ENCODE peak calls at places on chromosomes 6 and 20, in six cellular contexts. Z is GM13976, O is neural crest cell, F is PC-3, P is astrocyte, B is keratinocyte. H is an unnamed sample.

GRCh38 chr6:30837870-30838269 is 46.4 kb upstream of the DDR1 start:
- DNase-seq in O (no peak), Z (no peak), F (peak), P (no peak), B (no peak), H (no peak)

GRCh38 chr6:87436435-87436834 is 28.7 kb downstream of the CFAP206 start:
- DNase-seq in B (peak), O (peak), Z (peak), P (peak), F (peak), H (peak)

GRCh38 chr6:86511962-86512361 is 425.4 kb upstream of the HTR1E start:
- DNase-seq in Z (no peak), P (no peak), F (no peak), O (no peak), B (no peak), H (no peak)

GRCh38 chr6:131861356-131861755 is 53.5 kb downstream of the ENPP1 start:
- DNase-seq in F (no peak), Z (no peak), P (peak), O (no peak), B (no peak), H (no peak)

GRCh38 chr6:148620579-148621298 is 126.1 kb upstream of the UST start:
- DNase-seq in Z (peak), B (no peak), P (no peak), O (no peak), F (no peak), H (peak)

GRCh38 chr20:13243826-13244376 is 22.8 kb downstream of the ISM1 start:
- DNase-seq in B (no peak), P (no peak), Z (no peak), O (no peak), F (peak), H (no peak)

GRCh38 chr20:38337561-38338140 is 8.6 kb upstream of the LBP start:
- DNase-seq in P (no peak), B (no peak), Z (peak), O (peak), F (peak), H (no peak)

GRCh38 chr6:36298037-36298436 is 28.2 kb downstream of the PNPLA1 start:
- DNase-seq in B (no peak), P (no peak), O (no peak), F (no peak), Z (no peak), H (no peak)

GRCh38 chr20:53517146-53517545 is 76.5 kb downstream of the ZNF217 start:
- DNase-seq in Z (no peak), P (no peak), F (peak), B (no peak), O (no peak), H (no peak)

GRCh38 chr6:127347188-127347587 is 3.8 kb upstream of the ECHDC1 start:
- DNase-seq in Z (no peak), O (no peak), B (no peak), P (no peak), F (peak), H (no peak)

GRCh38 chr20:38357653-38358207 is 11.4 kb downstream of the LBP start:
- DNase-seq in P (no peak), B (no peak), F (peak), Z (no peak), O (no peak), H (no peak)

DNA sequence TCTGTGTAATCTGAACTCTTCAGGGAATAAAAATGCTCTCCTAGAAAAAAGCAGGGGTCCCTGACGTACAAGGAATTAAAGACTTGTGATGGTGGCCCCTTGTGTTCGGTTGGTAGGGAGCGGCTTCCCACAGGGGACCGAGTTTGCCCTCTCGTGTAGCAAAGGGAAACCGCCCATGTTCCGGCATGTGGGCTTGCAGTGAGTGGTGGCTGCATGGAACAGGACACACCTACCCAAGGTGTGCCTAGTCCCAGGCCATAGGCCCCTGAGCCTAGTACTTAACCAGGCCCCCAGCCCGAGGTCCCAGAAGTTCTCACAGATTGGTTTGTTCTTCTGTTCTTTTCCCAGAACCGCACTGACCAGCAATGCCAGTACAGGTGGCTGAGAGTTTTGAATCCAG is 15.5 kb downstream of the MYBL2 start:
- DNase-seq in Z (no peak), B (no peak), P (no peak), O (no peak), F (no peak), H (no peak)
- TF ChIP-seq CTCF in Z (no peak), B (no peak), P (no peak), O (no peak), F (no peak), H (no peak)

GRCh38 chr6:28134716-28135115 is 7.0 kb upstream of the ZKSCAN8 start:
- DNase-seq in Z (no peak), O (no peak), F (no peak), P (no peak), B (no peak), H (no peak)

GRCh38 chr6:28137458-28138020 is 4.1 kb upstream of the ZKSCAN8 start:
- DNase-seq in B (no peak), Z (peak), F (no peak), O (no peak), P (peak), H (peak)

GRCh38 chr6:28136585-28137457 is 4.9 kb upstream of the ZKSCAN8 start:
- DNase-seq in B (no peak), Z (peak), O (peak), P (peak), F (peak), H (peak)

GRCh38 chr6:28135393-28135792 is 6.3 kb upstream of the ZKSCAN8 start:
- DNase-seq in B (no peak), Z (no peak), F (no peak), O (no peak), P (no peak), H (no peak)

DNA sequence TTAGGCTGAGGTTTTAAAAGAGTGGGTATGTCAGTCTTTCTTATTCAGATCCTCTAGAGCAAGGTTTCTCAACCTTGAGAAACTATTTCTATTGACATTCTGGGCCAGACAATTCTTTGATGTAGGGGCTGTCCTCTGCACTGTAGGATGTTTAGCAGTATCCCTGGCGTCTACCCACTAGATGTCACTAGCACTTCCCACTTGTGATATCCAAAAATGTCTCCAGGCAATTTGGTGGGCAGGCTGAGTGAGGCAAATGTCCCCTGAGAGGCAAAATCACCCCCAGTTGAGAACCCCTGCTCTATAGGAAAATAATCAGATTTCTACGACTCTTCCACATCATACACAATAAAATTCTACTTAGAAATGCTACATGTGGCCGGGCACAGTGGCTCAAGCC is 7.7 kb upstream of the ZKSCAN8 start:
- DNase-seq in Z (no peak), B (no peak), O (peak), F (peak), P (peak), H (no peak)
- TF ChIP-seq CTCF in Z (peak), B (peak), O (peak), F (peak), P (peak), H (peak)

GRCh38 chr20:7859371-7859802 is 80.9 kb downstream of the HAO1 start:
- DNase-seq in O (peak), Z (no peak), F (peak), P (peak), B (no peak), H (peak)
- TF ChIP-seq CTCF in O (peak), Z (peak), F (peak), P (peak), B (peak), H (peak)

GRCh38 chr20:31676534-31677030 is 38.9 kb downstream of the COX4I2 start:
- DNase-seq in F (peak), O (no peak), Z (no peak), P (no peak), B (no peak), H (no peak)
- TF ChIP-seq CTCF in F (no peak), O (no peak), Z (no peak), P (no peak), B (no peak), H (no peak)

DNA sequence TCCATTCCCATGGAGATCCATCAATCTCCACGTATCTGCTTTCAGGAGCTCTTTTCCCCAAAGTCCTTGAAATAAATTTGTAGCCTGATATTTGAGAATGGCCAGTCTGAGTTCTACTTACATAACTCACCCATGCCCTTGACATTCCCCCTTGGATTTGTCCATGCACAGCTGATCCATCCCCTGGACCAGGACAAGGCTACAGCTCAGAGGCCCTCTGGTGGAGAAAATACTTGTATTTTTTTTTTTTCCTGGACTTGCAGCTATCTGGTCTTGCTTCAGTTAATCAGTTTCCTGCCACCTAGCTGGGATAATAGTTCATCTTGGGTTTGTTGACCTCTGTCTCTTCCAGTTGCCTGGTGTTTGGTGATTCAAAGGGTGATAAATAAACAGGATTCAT is 467.6 kb downstream of the DHX35 start:
- DNase-seq in F (peak), O (no peak), Z (no peak), B (no peak), P (no peak), H (no peak)
- TF ChIP-seq CTCF in F (no peak), O (peak), Z (no peak), B (peak), P (no peak), H (no peak)

DNA sequence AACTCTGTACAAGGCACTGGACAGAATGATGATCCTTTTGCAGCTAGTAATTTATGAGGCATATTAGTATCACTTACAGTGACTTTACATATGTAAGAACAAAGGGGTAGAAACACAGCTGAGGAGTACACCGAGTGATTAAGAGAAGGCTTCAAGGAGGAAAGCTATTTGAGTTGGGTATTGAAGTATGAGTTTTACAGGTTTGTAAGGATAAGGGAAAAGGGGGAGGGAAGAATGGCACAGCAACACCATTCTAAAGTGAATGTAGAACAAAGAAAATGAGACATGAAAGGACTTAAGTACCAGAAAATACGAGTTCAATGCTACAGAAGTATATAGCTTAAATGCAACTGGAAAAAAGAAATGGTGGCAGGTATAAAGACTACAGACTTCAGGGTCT is 5.5 kb downstream of the CDK19 start:
- DNase-seq in B (no peak), O (no peak), F (no peak), P (no peak), Z (no peak), H (no peak)
- TF ChIP-seq CTCF in B (no peak), O (no peak), F (no peak), P (no peak), Z (no peak), H (no peak)

H was measured in GM13977.